ENCODE peak calls at places on chromosomes 7 and 10, in seven cellular contexts. R is GM23338, J is GM23248, Q is neural progenitor cell, U is HCT116, Y is hepatocyte, N is MM.1S. D is an unnamed sample.

GRCh38 chr7:106045139-106045538 is 67.0 kb downstream of the SYPL1 start:
- DNase-seq in R (no peak), J (peak), Q (no peak), U (no peak), Y (no peak), N (peak), D (no peak)

GRCh38 chr10:109963439-109963838 is 40.1 kb upstream of the XPNPEP1 start:
- DNase-seq in R (no peak), J (peak), Q (no peak), U (no peak), Y (no peak), N (no peak), D (no peak)

GRCh38 chr7:149500910-149501309 is 3.3 kb upstream of the ZNF746 start:
- DNase-seq in R (no peak), J (no peak), Q (no peak), U (no peak), Y (no peak), N (no peak), D (no peak)

GRCh38 chr7:124965553-124965952 is 35.9 kb upstream of the POT1 start:
- DNase-seq in R (no peak), J (no peak), Q (no peak), U (no peak), Y (no peak), N (no peak), D (no peak)

GRCh38 chr10:14302035-14302434 is 28.7 kb downstream of the FRMD4A start:
- DNase-seq in R (peak), J (peak), Q (peak), U (no peak), Y (no peak), N (no peak), D (peak)

GRCh38 chr10:127922675-127923366 is 15.9 kb downstream of the PTPRE start:
- DNase-seq in R (no peak), J (peak), Q (no peak), U (peak), Y (peak), N (no peak), D (peak)

GRCh38 chr10:102549549-102549948 is 45.8 kb downstream of the SUFU start:
- DNase-seq in R (no peak), J (no peak), Q (no peak), U (no peak), Y (no peak), N (no peak), D (no peak)

GRCh38 chr10:6069101-6069931 is 7.1 kb upstream of the IL2RA start:
- DNase-seq in R (no peak), J (no peak), Q (no peak), U (no peak), Y (no peak), N (peak), D (no peak)

GRCh38 chr7:116576350-116577319 is 51.8 kb downstream of the CAV1 start:
- DNase-seq in R (no peak), J (peak), Q (no peak), U (no peak), Y (peak), N (no peak), D (peak)

GRCh38 chr7:30165590-30165989 is 30.8 kb downstream of the MTURN start:
- DNase-seq in R (no peak), J (no peak), Q (no peak), U (no peak), Y (no peak), N (no peak), D (peak)

GRCh38 chr10:1155791-1156615 is 99.8 kb downstream of the WDR37 start:
- DNase-seq in R (no peak), J (no peak), Q (no peak), U (no peak), Y (no peak), N (no peak), D (no peak)

GRCh38 chr7:155084989-155085388 is 14.9 kb downstream of the HTR5A start:
- DNase-seq in R (no peak), J (no peak), Q (no peak), U (no peak), Y (no peak), N (peak), D (no peak)

GRCh38 chr7:155084021-155084420 is 13.9 kb downstream of the HTR5A start:
- DNase-seq in R (no peak), J (no peak), Q (no peak), U (no peak), Y (no peak), N (no peak), D (no peak)
- TF ChIP-seq EZH2 in R (no peak), J (no peak), Q (no peak), U (no peak), Y (no peak), N (no peak), D (no peak)

GRCh38 chr7:74453321-74454011 is at the start of gene GTF2IRD1:
- DNase-seq in R (peak), J (peak), Q (peak), U (no peak), Y (peak), N (peak), D (peak)

GRCh38 chr7:74452748-74453320 is 872 bp upstream of the GTF2IRD1 start:
- DNase-seq in R (no peak), J (peak), Q (no peak), U (no peak), Y (peak), N (no peak), D (no peak)

GRCh38 chr7:74454059-74454947 is 597 bp downstream of the GTF2IRD1 start:
- DNase-seq in R (no peak), J (peak), Q (peak), U (no peak), Y (peak), N (no peak), D (no peak)

GRCh38 chr7:74449144-74449543 is 4.6 kb upstream of the GTF2IRD1 start:
- DNase-seq in R (no peak), J (no peak), Q (no peak), U (no peak), Y (no peak), N (no peak), D (no peak)

GRCh38 chr7:74449809-74450397 is 3.8 kb upstream of the GTF2IRD1 start:
- DNase-seq in R (peak), J (peak), Q (peak), U (peak), Y (peak), N (peak), D (peak)
- TF ChIP-seq EZH2phosphoT487 in R (no peak), J (no peak), Q (no peak), U (no peak), Y (no peak), N (no peak), D (no peak)

DNA sequence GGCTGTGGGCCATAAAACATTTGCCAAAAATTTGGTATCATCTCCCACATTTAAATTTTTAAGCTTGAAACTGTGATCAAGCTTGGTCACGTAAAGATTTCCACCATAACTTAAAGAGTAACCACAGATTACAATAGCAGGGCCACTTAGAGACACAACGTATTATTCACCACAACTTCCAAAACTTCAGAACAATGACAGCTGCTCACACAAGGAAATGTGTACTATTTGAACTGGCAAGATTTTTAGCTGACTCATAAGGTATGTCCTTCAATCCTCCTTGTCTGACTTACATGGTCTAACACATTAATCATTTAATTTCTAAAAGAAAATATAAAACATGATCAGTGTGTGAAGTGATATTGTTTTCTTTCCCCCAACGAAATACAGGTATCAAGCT is 234.5 kb downstream of the PARD3 start:
- DNase-seq in R (no peak), J (peak), Q (no peak), U (no peak), Y (no peak), N (no peak), D (peak)
- TF ChIP-seq EZH2 in R (no peak), J (no peak), Q (no peak), U (no peak), Y (no peak), N (no peak), D (no peak)

GRCh38 chr10:21721000-21721670 is 187.1 kb downstream of the MLLT10 start:
- DNase-seq in R (no peak), J (peak), Q (no peak), U (no peak), Y (no peak), N (no peak), D (no peak)

GRCh38 chr10:21712975-21713374 is 178.9 kb downstream of the MLLT10 start:
- DNase-seq in R (no peak), J (no peak), Q (no peak), U (no peak), Y (no peak), N (no peak), D (no peak)

GRCh38 chr10:21720090-21720489 is 186.1 kb downstream of the MLLT10 start:
- DNase-seq in R (peak), J (no peak), Q (peak), U (no peak), Y (no peak), N (no peak), D (no peak)

GRCh38 chr10:21719502-21719901 is 185.5 kb downstream of the MLLT10 start:
- DNase-seq in R (no peak), J (no peak), Q (no peak), U (no peak), Y (no peak), N (no peak), D (no peak)

GRCh38 chr10:21715531-21716195 is 181.6 kb downstream of the MLLT10 start:
- DNase-seq in R (no peak), J (peak), Q (no peak), U (peak), Y (no peak), N (no peak), D (peak)
- TF ChIP-seq EZH2phosphoT487 in R (no peak), J (no peak), Q (no peak), U (no peak), Y (no peak), N (no peak), D (no peak)

DNA sequence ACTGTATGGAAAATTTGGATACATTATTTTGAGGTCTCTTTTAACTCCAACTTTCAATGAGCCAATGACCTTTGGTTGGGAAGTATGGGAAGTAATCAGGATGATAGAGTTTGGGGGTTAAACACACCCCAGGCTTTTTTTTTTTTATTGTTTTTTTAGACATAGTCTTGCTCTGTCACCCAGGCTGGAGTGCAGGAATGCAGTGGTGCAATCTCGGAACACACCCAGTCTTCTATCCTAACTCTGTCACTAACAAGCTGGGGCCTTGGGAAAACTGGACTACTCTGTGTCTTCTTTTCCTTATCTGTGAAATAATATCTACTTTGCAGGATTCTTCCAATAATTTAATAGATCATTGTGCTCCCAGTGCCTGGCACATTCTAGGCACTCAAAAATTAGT is 37.6 kb upstream of the AGBL3 start:
- DNase-seq in R (no peak), J (peak), Q (no peak), U (no peak), Y (no peak), N (no peak), D (no peak)
- TF ChIP-seq EZH2 in R (no peak), J (no peak), Q (no peak), U (no peak), Y (no peak), N (no peak), D (no peak)

GRCh38 chr7:140214075-140214684 is 37.4 kb upstream of the KDM7A start:
- DNase-seq in R (no peak), J (peak), Q (no peak), U (no peak), Y (no peak), N (peak), D (peak)
- TF ChIP-seq EZH2phosphoT487 in R (no peak), J (no peak), Q (no peak), U (no peak), Y (no peak), N (no peak), D (no peak)